ENCODE peak calls at places on chromosomes 2 and 18, in six cellular contexts. S is suprapubic skin, E is IMR-90, Q is heart left ventricle, W is uterus, D is HCT116. R is an unnamed sample.
A peak's percentile ranks its signal among the peaks of the same experiment; 100 is the strongest.

GRCh38 chr18:57803119-57803969 is at the start of gene ATP8B1:
- DNase-seq in S (peak; percentile 91), Q (peak; percentile 84), W (peak; percentile 75), E (peak; percentile 73), D (peak; percentile 78), R (peak; percentile 97)

GRCh38 chr2:175439416-175439815 is 257.9 kb upstream of the ATP5MC3 start:
- DNase-seq in E (no peak), W (no peak), S (no peak), D (no peak), Q (no peak), R (no peak)

GRCh38 chr2:40032650-40033319 is 253.7 kb upstream of the THUMPD2 start:
- DNase-seq in D (no peak), E (peak; percentile 92), S (no peak), Q (no peak), W (no peak), R (no peak)

GRCh38 chr2:108194409-108195132 is 45.2 kb upstream of the SULT1C3 start:
- DNase-seq in W (no peak), S (no peak), E (no peak), Q (no peak), D (no peak), R (no peak)

GRCh38 chr2:231394201-231395141 is 1.0 kb upstream of the B3GNT7 start:
- DNase-seq in S (no peak), E (no peak), Q (no peak), D (no peak), W (no peak), R (no peak)

GRCh38 chr2:236298924-236299475 is 34.8 kb upstream of the ASB18 start:
- DNase-seq in D (no peak), S (no peak), Q (no peak), E (no peak), W (no peak), R (no peak)

GRCh38 chr18:23530195-23530594 is 26.9 kb downstream of the RMC1 start:
- DNase-seq in E (no peak), Q (no peak), W (no peak), S (no peak), D (no peak), R (no peak)

GRCh38 chr2:19675003-19675629 is 226.7 kb downstream of the TTC32 start:
- DNase-seq in D (no peak), Q (no peak), W (no peak), S (no peak), E (no peak), R (no peak)

GRCh38 chr2:142594935-142595334 is 282.5 kb upstream of the KYNU start:
- DNase-seq in W (no peak), E (no peak), S (no peak), Q (no peak), D (no peak), R (no peak)

GRCh38 chr2:210387074-210387473 is 72.1 kb upstream of the MYL1 start:
- DNase-seq in Q (no peak), D (no peak), E (no peak), W (no peak), S (no peak), R (no peak)

GRCh38 chr2:217918220-217919024 is 84.4 kb downstream of the TNS1 start:
- DNase-seq in W (peak; percentile 74), D (no peak), Q (peak; percentile 78), S (no peak), E (peak; percentile 39), R (no peak)

GRCh38 chr2:219119422-219120043 is 41.1 kb downstream of the NHEJ1 start:
- DNase-seq in E (peak; percentile 53), S (no peak), D (peak; percentile 27), Q (peak; percentile 58), W (peak; percentile 45), R (peak; percentile 57)

GRCh38 chr2:45713591-45713990 is 62.1 kb downstream of the PRKCE start:
- DNase-seq in E (no peak), W (no peak), S (no peak), Q (no peak), D (no peak), R (no peak)

GRCh38 chr2:5803547-5803946 is 111.4 kb downstream of the SOX11 start:
- DNase-seq in W (no peak), E (peak; percentile 89), Q (no peak), D (no peak), S (no peak), R (no peak)

GRCh38 chr2:8851811-8852560 is 14.6 kb upstream of the KIDINS220 start:
- DNase-seq in D (no peak), W (no peak), S (no peak), Q (peak; percentile 36), E (no peak), R (no peak)

GRCh38 chr18:31566576-31567306 is 24.9 kb upstream of the TTR start:
- DNase-seq in S (no peak), Q (no peak), D (no peak), E (no peak), W (no peak), R (peak; percentile 66)

GRCh38 chr18:45664824-45665763 is 49.8 kb downstream of the SLC14A2 start:
- DNase-seq in S (peak; percentile 29), W (peak; percentile 59), E (peak; percentile 68), Q (no peak), D (peak; percentile 37), R (no peak)

GRCh38 chr18:22921762-22922161 is 11.4 kb upstream of the RBBP8 start:
- DNase-seq in Q (no peak), D (no peak), S (no peak), E (no peak), W (no peak), R (no peak)

GRCh38 chr2:176173679-176174381 is 14.6 kb upstream of the HOXD1 start:
- DNase-seq in Q (no peak), D (no peak), W (no peak), S (no peak), E (no peak), R (no peak)

GRCh38 chr18:63155169-63155852 is 164.3 kb downstream of the BCL2 start:
- DNase-seq in E (no peak), Q (peak; percentile 58), S (peak; percentile 71), D (peak; percentile 62), W (no peak), R (peak; percentile 77)

GRCh38 chr2:31401580-31401979 is 13.0 kb downstream of the XDH start:
- DNase-seq in E (peak; percentile 96), D (no peak), W (no peak), Q (no peak), S (no peak), R (no peak)

GRCh38 chr2:12596771-12597170 is 120.0 kb upstream of the TRIB2 start:
- DNase-seq in W (no peak), Q (no peak), D (no peak), E (no peak), S (no peak), R (no peak)

GRCh38 chr2:206562375-206562774 is 79.9 kb upstream of the FAM237A start:
- DNase-seq in D (no peak), Q (no peak), E (peak; percentile 53), S (no peak), W (no peak), R (no peak)

GRCh38 chr2:41634686-41635085 is 413.1 kb upstream of the PKDCC start:
- DNase-seq in W (no peak), S (no peak), E (no peak), D (no peak), Q (no peak), R (no peak)

GRCh38 chr2:17517481-17518211 is 594 bp downstream of the RAD51AP2 start:
- DNase-seq in W (no peak), E (no peak), S (no peak), Q (no peak), D (no peak), R (no peak)

GRCh38 chr2:67641302-67641701 is 244.2 kb downstream of the ETAA1 start:
- DNase-seq in W (no peak), D (no peak), Q (no peak), E (no peak), S (no peak), R (no peak)

GRCh38 chr2:60366178-60366577 is 187.3 kb downstream of the BCL11A start:
- DNase-seq in Q (no peak), D (no peak), E (no peak), S (no peak), W (no peak), R (no peak)

GRCh38 chr18:75456277-75456676 is 28.8 kb upstream of the SMIM21 start:
- DNase-seq in Q (no peak), E (no peak), W (no peak), D (no peak), S (no peak), R (no peak)

GRCh38 chr2:76861708-76862107 is 660.5 kb downstream of the LRRTM4 start:
- DNase-seq in D (no peak), W (no peak), S (no peak), E (no peak), Q (no peak), R (no peak)

GRCh38 chr2:102053096-102053495 is 61.3 kb downstream of the IL1R2 start:
- DNase-seq in E (no peak), W (no peak), S (peak; percentile 59), D (no peak), Q (no peak), R (peak; percentile 35)

GRCh38 chr2:72669121-72669520 is 156.7 kb downstream of the EXOC6B start:
- DNase-seq in W (no peak), E (peak; percentile 77), D (no peak), S (no peak), Q (no peak), R (no peak)

GRCh38 chr2:160742679-160743078 is 249.1 kb upstream of the RBMS1 start:
- DNase-seq in E (no peak), S (peak; percentile 69), Q (no peak), D (no peak), W (no peak), R (no peak)
- H3K4me1 ChIP-seq in E (peaks cover 3% of the 10 kb centered on the region), S (no peaks in the 10 kb centered on the region), Q (no peaks in the 10 kb centered on the region), D (peaks cover under 1% of the 10 kb centered on the region), W (no peaks in the 10 kb centered on the region), R (no peaks in the 10 kb centered on the region)

GRCh38 chr2:238097988-238098853 is 1.9 kb upstream of the ESPNL start:
- DNase-seq in S (no peak), E (no peak), D (peak; percentile 90), Q (peak; percentile 71), W (no peak), R (peak; percentile 67)
- TF ChIP-seq POLR2A in S (no peak), E (no peak), D (no peak), Q (no peak), W (no peak), R (no peak)

DNA sequence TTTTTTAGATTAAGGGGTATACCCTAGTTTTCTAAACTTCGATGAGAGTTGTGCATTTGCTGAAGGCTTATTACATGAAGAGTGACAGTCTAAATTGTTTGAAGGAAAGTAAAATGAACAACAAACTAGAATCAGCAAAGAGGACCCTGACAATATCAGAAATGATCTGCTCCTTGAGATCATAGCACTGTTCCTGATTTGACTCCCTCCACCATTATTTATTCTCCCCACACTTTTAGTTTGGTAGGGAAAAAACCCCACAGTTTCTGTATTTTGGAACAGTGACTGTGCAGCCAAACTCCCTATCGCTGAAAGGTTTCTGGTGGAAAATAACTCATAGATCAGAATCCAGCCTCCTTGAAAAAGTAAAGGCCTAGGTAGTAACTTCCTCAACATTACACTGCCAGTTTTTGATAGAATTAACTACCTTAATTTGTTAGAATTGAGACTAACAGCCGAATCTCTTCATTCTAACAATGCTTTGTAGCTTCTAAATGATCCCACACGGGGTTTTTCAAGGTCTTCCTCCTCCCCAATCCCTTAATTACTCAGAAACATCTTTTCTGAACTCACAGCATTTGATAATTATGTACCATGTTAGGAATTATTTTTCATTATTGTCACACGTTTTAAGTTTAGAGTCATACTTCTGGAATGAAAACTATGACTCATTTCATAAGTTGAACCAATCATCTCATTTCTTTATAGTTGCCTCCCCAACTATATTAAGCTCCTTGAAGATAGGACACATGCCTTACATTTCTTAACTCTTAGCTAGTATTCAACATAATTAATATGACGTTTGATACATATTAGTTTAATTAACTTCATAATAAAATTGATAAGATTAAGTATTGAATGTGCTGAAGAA is 2.9 kb downstream of the MYL12A start:
- DNase-seq in Q (no peak), W (no peak), D (no peak), S (no peak), E (peak; percentile 80), R (no peak)
- H3K4me1 ChIP-seq in Q (peaks cover 8% of the 10 kb centered on the region), W (no peaks in the 10 kb centered on the region), D (peaks cover 51% of the 10 kb centered on the region), S (peaks cover 52% of the 10 kb centered on the region), E (peaks cover 15% of the 10 kb centered on the region), R (no peaks in the 10 kb centered on the region)

GRCh38 chr2:43773876-43774613 is at the start of gene DYNC2LI1:
- DNase-seq in D (peak; percentile 89), S (peak; percentile 93), Q (peak; percentile 89), W (peak; percentile 91), E (peak; percentile 89), R (peak; percentile 93)
- TF ChIP-seq POLR2A in D (peak; percentile 72), S (peak; percentile 27), Q (peak; percentile 38), W (peak; percentile 49), E (no peak), R (no peak)

R was measured in right lobe of liver.